ENCODE peak calls at places on chromosome 11, in seven cellular contexts. L is GF-D8; A is cardiac fibroblast; T is stimulated activated naive CD4-positive, alpha-beta T cell treated with Interleukin-2 at 50 U/mL for 16 hours; I is activated CD4-positive, alpha-beta memory T cell treated with anti-CD3 and anti-CD28 coated beads for 36 hours; E is epithelial cell of esophagus; R is nucleus accumbens. G is an unnamed sample.

GRCh38 chr11:128058580-128059208 is 528.7 kb downstream of the ETS1 start:
- DNase-seq in L (no peak), A (no peak), T (no peak), I (peak; percentile 33), E (peak; percentile 26), R (no peak), G (no peak)

GRCh38 chr11:7220636-7221035 is 31.1 kb upstream of the SYT9 start:
- DNase-seq in L (no peak), A (no peak), T (no peak), I (no peak), E (no peak), R (no peak), G (no peak)

GRCh38 chr11:1107316-1108245 is 32.9 kb downstream of the MUC2 start:
- DNase-seq in L (no peak), A (no peak), T (no peak), I (no peak), E (no peak), R (no peak), G (no peak)

GRCh38 chr11:7675640-7676039 is 2.3 kb upstream of the CYB5R2 start:
- DNase-seq in L (no peak), A (no peak), T (no peak), I (no peak), E (no peak), R (no peak), G (no peak)

GRCh38 chr11:121459413-121460041 is 6.8 kb upstream of the SORL1-AS1 start:
- DNase-seq in L (no peak), A (no peak), T (no peak), I (peak; percentile 55), E (no peak), R (no peak), G (no peak)

GRCh38 chr11:10308208-10308954 is 3.5 kb downstream of the ADM start:
- DNase-seq in L (no peak), A (no peak), T (no peak), I (no peak), E (peak; percentile 30), R (no peak), G (no peak)

GRCh38 chr11:94295534-94295933 is 8.8 kb upstream of the IZUMO1R start:
- DNase-seq in L (no peak), A (no peak), T (no peak), I (no peak), E (peak; percentile 30), R (no peak), G (no peak)

GRCh38 chr11:96124155-96124554 is 200.2 kb upstream of the MTMR2 start:
- DNase-seq in L (no peak), A (no peak), T (no peak), I (no peak), E (peak; percentile 52), R (no peak), G (no peak)

GRCh38 chr11:105937738-105938137 is 84.3 kb downstream of the MSANTD4 start:
- DNase-seq in L (no peak), A (peak; percentile 28), T (no peak), I (no peak), E (no peak), R (no peak), G (no peak)

GRCh38 chr11:134510641-134511040 is 98.6 kb upstream of the B3GAT1 start:
- DNase-seq in L (no peak), A (no peak), T (no peak), I (no peak), E (no peak), R (no peak), G (no peak)

GRCh38 chr11:110992481-110992880 is 253.0 kb upstream of the POU2AF2 start:
- DNase-seq in L (no peak), A (no peak), T (no peak), I (no peak), E (no peak), R (no peak), G (no peak)

GRCh38 chr11:25838918-25839611 is 492.9 kb upstream of the ANO3 start:
- DNase-seq in L (no peak), A (no peak), T (no peak), I (no peak), E (peak; percentile 17), R (no peak), G (no peak)

GRCh38 chr11:74680035-74680671 is 51.1 kb downstream of the CHRDL2 start:
- DNase-seq in L (no peak), A (no peak), T (no peak), I (no peak), E (no peak), R (no peak), G (no peak)

GRCh38 chr11:1750481-1750839 is at the start of gene IFITM10:
- DNase-seq in L (no peak), A (peak; percentile 47), T (no peak), I (no peak), E (peak; percentile 27), R (no peak), G (no peak)

GRCh38 chr11:12509371-12509770 is 132.0 kb downstream of the PARVA start:
- DNase-seq in L (no peak), A (no peak), T (no peak), I (no peak), E (no peak), R (no peak), G (no peak)

GRCh38 chr11:47233989-47234668 is 14.5 kb downstream of the ACP2 start:
- DNase-seq in L (no peak), A (peak; percentile 85), T (no peak), I (peak; percentile 30), E (peak; percentile 71), R (no peak), G (no peak)

GRCh38 chr11:77214557-77214956 is 86.5 kb downstream of the MYO7A start:
- DNase-seq in L (no peak), A (no peak), T (no peak), I (no peak), E (no peak), R (no peak), G (no peak)

GRCh38 chr11:69904331-69905201 is 85.3 kb upstream of the FGF3 start:
- DNase-seq in L (no peak), A (no peak), T (no peak), I (no peak), E (no peak), R (no peak), G (no peak)

GRCh38 chr11:102630598-102631448 is 5.7 kb upstream of the MMP20 start:
- DNase-seq in L (no peak), A (no peak), T (no peak), I (no peak), E (no peak), R (no peak), G (no peak)

GRCh38 chr11:22734628-22735345 is 68.4 kb downstream of the GAS2 start:
- DNase-seq in L (peak; percentile 11), A (no peak), T (no peak), I (no peak), E (peak; percentile 33), R (no peak), G (no peak)

GRCh38 chr11:70502677-70503076 is 104.3 kb downstream of the CTTN start:
- DNase-seq in L (no peak), A (no peak), T (no peak), I (no peak), E (no peak), R (no peak), G (no peak)

GRCh38 chr11:133065847-133066485 is 466.3 kb downstream of the OPCML start:
- DNase-seq in L (no peak), A (no peak), T (no peak), I (no peak), E (no peak), R (no peak), G (no peak)